ENCODE peak calls at places on chromosomes 11 and 22, in six cellular contexts. J, F, I, E, Q and A are unnamed samples.
A peak's percentile ranks its signal among the peaks of the same experiment; 100 is the strongest.

GRCh38 chr11:114774599-114775365 is 96.5 kb downstream of the NXPE2 start:
- DNase-seq in I (peak; percentile 55), F (peak; percentile 32), Q (peak; percentile 84), E (peak; percentile 61), J (peak; percentile 77), A (peak; percentile 49)

GRCh38 chr11:132844956-132845355 is 687.3 kb downstream of the OPCML start:
- DNase-seq in J (peak; percentile 26), F (no peak), E (peak; percentile 86), I (no peak), Q (no peak), A (no peak)

GRCh38 chr11:8271106-8271886 is 7.6 kb upstream of the LMO1 start:
- DNase-seq in E (no peak), J (no peak), Q (no peak), F (no peak), I (no peak), A (no peak)

GRCh38 chr11:85123752-85124231 is 503.4 kb downstream of the DLG2 start:
- DNase-seq in I (peak; percentile 4), J (no peak), Q (no peak), F (no peak), E (no peak), A (no peak)

GRCh38 chr22:37701121-37701786 is 4.4 kb downstream of the TRIOBP start:
- DNase-seq in I (no peak), Q (no peak), F (peak; percentile 74), E (no peak), J (no peak), A (no peak)

GRCh38 chr11:32113637-32114203 is 22.8 kb downstream of the RCN1 start:
- DNase-seq in I (no peak), F (no peak), E (no peak), Q (no peak), J (no peak), A (no peak)

GRCh38 chr11:106276859-106277436 is 199.5 kb downstream of the AASDHPPT start:
- DNase-seq in E (no peak), F (no peak), I (peak; percentile 3), Q (peak; percentile 54), J (no peak), A (no peak)

GRCh38 chr11:6397156-6397555 is 6.9 kb downstream of the SMPD1 start:
- DNase-seq in E (no peak), Q (no peak), F (no peak), I (no peak), J (no peak), A (no peak)

GRCh38 chr11:75591966-75592365 is 29.9 kb downstream of the SERPINH1 start:
- DNase-seq in E (no peak), Q (no peak), J (no peak), I (no peak), F (no peak), A (no peak)

GRCh38 chr11:46967962-46968361 is 31.4 kb downstream of the CSTPP1 start:
- DNase-seq in I (no peak), Q (no peak), E (no peak), J (no peak), F (no peak), A (no peak)

GRCh38 chr11:2390871-2391662 is 9.5 kb upstream of the TSSC4 start:
- DNase-seq in E (no peak), F (no peak), J (no peak), I (peak; percentile 44), Q (peak; percentile 81), A (no peak)

GRCh38 chr22:36611241-36611976 is 82.4 kb upstream of the EIF3D start:
- DNase-seq in J (no peak), Q (no peak), E (no peak), I (no peak), F (no peak), A (no peak)

GRCh38 chr11:58900479-58901420 is 38.5 kb upstream of the GLYATL1 start:
- DNase-seq in Q (peak; percentile 82), F (no peak), E (no peak), I (peak; percentile 85), J (no peak), A (peak; percentile 65)

GRCh38 chr11:44519989-44520737 is 45.3 kb upstream of the CD82 start:
- DNase-seq in F (no peak), E (no peak), I (no peak), Q (no peak), J (no peak), A (no peak)

GRCh38 chr22:45590262-45590661 is 81.4 kb upstream of the ATXN10 start:
- DNase-seq in Q (no peak), J (no peak), E (no peak), F (no peak), I (no peak), A (no peak)

GRCh38 chr11:293293-293851 is 4.4 kb downstream of the PGGHG start:
- DNase-seq in I (no peak), E (no peak), Q (no peak), F (no peak), J (no peak), A (no peak)

GRCh38 chr22:40720538-40721256 is 41.4 kb downstream of the MCHR1 start:
- DNase-seq in E (no peak), F (no peak), Q (no peak), J (no peak), I (peak; percentile 21), A (no peak)

GRCh38 chr22:49544286-49544685 is 283.4 kb downstream of the BRD1 start:
- DNase-seq in I (no peak), Q (no peak), J (no peak), F (no peak), E (no peak), A (no peak)

GRCh38 chr11:67022961-67023956 is at the start of gene SYT12:
- DNase-seq in F (no peak), I (peak; percentile 35), Q (no peak), J (no peak), E (no peak), A (no peak)

GRCh38 chr11:60528465-60528864 is 13.3 kb downstream of the MS4A13 start:
- DNase-seq in J (no peak), E (no peak), Q (no peak), I (no peak), F (no peak), A (no peak)

GRCh38 chr11:60515144-60515855 is at the start of gene MS4A13:
- DNase-seq in E (no peak), I (no peak), F (no peak), Q (no peak), J (no peak), A (no peak)

GRCh38 chr11:66981976-66982578 is 7.0 kb downstream of the C11orf86 start:
- DNase-seq in E (peak; percentile 84), F (peak; percentile 62), J (peak; percentile 83), I (peak; percentile 91), Q (peak; percentile 52), A (peak; percentile 82)

GRCh38 chr11:72079776-72080325 is 491 bp downstream of the NUMA1 start:
- DNase-seq in E (no peak), I (no peak), J (no peak), Q (no peak), F (no peak), A (no peak)

GRCh38 chr22:37560682-37561208 is 465 bp downstream of the CDC42EP1 start:
- DNase-seq in I (no peak), J (no peak), E (no peak), F (no peak), Q (no peak), A (no peak)

GRCh38 chr22:32994046-32994827 is 63.9 kb downstream of the SYN3 start:
- DNase-seq in I (no peak), E (no peak), J (no peak), Q (no peak), F (no peak), A (no peak)